ENCODE peak calls at places on chromosomes 11 and 22, in seven cellular contexts. H is foreskin fibroblast; U is HFF-Myc; R is fibroblast of mammary gland; N is GM23338; Z is AG09309; L is CD8-positive, alpha-beta T cell. M is an unnamed sample.

GRCh38 chr11:123251656-123252344 is 56.8 kb upstream of the CLMP start:
- DNase-seq in H (peak), U (no peak), R (peak), N (no peak), Z (no peak), L (no peak), M (peak)

GRCh38 chr11:2794419-2794795 is 91.2 kb downstream of the CDKN1C start:
- DNase-seq in H (no peak), U (no peak), R (no peak), N (no peak), Z (no peak), L (no peak), M (no peak)

GRCh38 chr11:34337016-34337415 is 20.8 kb downstream of the ABTB2 start:
- DNase-seq in H (no peak), U (no peak), R (no peak), N (no peak), Z (no peak), L (no peak), M (no peak)

GRCh38 chr11:31887180-31887579 is 76.1 kb upstream of the PAX6 start:
- DNase-seq in H (no peak), U (no peak), R (peak), N (peak), Z (no peak), L (no peak), M (no peak)

GRCh38 chr11:43579171-43579918 is 101.2 kb upstream of the HSD17B12 start:
- DNase-seq in H (peak), U (no peak), R (peak), N (peak), Z (no peak), L (no peak), M (peak)

GRCh38 chr11:76803811-76804600 is 20.9 kb downstream of the TSKU start:
- DNase-seq in H (peak), U (no peak), R (peak), N (no peak), Z (no peak), L (peak), M (no peak)

GRCh38 chr11:128346808-128347207 is 240.6 kb downstream of the ETS1 start:
- DNase-seq in H (peak), U (no peak), R (peak), N (no peak), Z (no peak), L (no peak), M (no peak)

GRCh38 chr11:65764434-65764833 is 16.3 kb downstream of the AP5B1 start:
- DNase-seq in H (no peak), U (no peak), R (no peak), N (no peak), Z (no peak), L (no peak), M (no peak)

GRCh38 chr11:48096588-48097525 is 116.5 kb downstream of the PTPRJ start:
- DNase-seq in H (no peak), U (no peak), R (no peak), N (peak), Z (no peak), L (no peak), M (no peak)

GRCh38 chr22:37631448-37632173 is 7.9 kb upstream of the SH3BP1 start:
- DNase-seq in H (no peak), U (no peak), R (no peak), N (no peak), Z (no peak), L (peak), M (no peak)

GRCh38 chr11:92224394-92225205 is at the start of gene FAT3:
- DNase-seq in H (peak), U (no peak), R (peak), N (peak), Z (peak), L (no peak), M (peak)

GRCh38 chr11:27330633-27331270 is 32.3 kb downstream of the CCDC34 start:
- DNase-seq in H (no peak), U (no peak), R (no peak), N (no peak), Z (no peak), L (no peak), M (no peak)

GRCh38 chr11:111734383-111735261 is 31.6 kb downstream of the PPP2R1B start:
- DNase-seq in H (peak), U (no peak), R (peak), N (no peak), Z (no peak), L (no peak), M (no peak)
- H3K4me3 ChIP-seq in H (no peak), U (no peak), R (peak), N (no peak), Z (no peak), L (no peak), M (no peak)

GRCh38 chr11:60775420-60775961 is 9.6 kb upstream of the MS4A10 start:
- DNase-seq in H (peak), U (peak), R (peak), N (peak), Z (peak), L (peak), M (peak)
- H3K4me3 ChIP-seq in H (no peak), U (no peak), R (no peak), N (no peak), Z (no peak), L (no peak), M (no peak)

DNA sequence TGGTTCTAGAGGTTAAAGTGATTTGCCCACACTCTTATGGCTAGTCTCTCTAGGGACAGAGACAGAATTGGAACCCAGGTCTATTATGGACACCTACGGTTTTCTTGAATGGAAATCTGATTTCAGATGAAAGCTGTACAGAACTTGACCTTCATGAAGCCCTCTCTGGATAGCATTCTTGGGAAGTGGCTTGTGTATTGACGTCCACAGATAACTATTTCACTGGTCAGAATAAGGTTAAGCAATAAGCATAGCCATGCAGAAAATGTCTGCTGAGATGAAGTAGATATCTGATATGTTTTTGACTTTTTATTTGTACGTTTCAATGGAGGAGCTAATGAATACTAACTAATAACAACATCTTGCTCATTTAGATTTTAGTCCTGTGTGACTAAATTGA is 1.1 kb downstream of the TLCD5 start:
- DNase-seq in H (peak), U (no peak), R (peak), N (no peak), Z (peak), L (no peak), M (peak)
- H3K4me3 ChIP-seq in H (peak), U (peak), R (peak), N (peak), Z (peak), L (no peak), M (peak)

GRCh38 chr11:118634435-118635236 is 27.2 kb downstream of the PHLDB1 start:
- DNase-seq in H (peak), U (no peak), R (peak), N (peak), Z (no peak), L (no peak), M (peak)

GRCh38 chr11:118633979-118634378 is 26.6 kb downstream of the PHLDB1 start:
- DNase-seq in H (peak), U (no peak), R (peak), N (no peak), Z (no peak), L (no peak), M (no peak)

GRCh38 chr11:118636569-118637290 is 29.3 kb downstream of the PHLDB1 start:
- DNase-seq in H (peak), U (no peak), R (peak), N (no peak), Z (no peak), L (no peak), M (no peak)

GRCh38 chr11:118635642-118636041 is 28.2 kb downstream of the PHLDB1 start:
- DNase-seq in H (peak), U (no peak), R (no peak), N (no peak), Z (no peak), L (no peak), M (no peak)

DNA sequence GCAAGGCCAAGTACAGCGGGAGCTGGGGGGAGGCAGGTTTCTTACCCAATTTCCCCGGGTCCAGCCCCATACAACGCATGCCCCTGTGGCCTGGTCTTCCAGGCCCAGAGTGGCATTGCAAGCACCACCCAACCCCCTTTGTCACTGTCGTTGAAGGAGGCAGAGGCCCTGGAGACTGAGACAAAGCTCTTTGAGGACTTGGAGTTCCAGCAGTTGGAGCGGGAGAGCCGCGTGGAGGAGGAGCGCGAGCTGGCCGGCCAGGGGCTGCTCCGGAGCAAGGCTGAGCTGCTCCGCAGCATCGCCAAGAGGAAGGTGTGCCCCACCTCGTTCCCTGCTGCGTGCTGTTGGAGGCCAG is 27.8 kb downstream of the PHLDB1 start:
- DNase-seq in H (no peak), U (no peak), R (no peak), N (no peak), Z (no peak), L (no peak), M (no peak)
- H3K4me3 ChIP-seq in H (no peak), U (no peak), R (no peak), N (peak), Z (no peak), L (no peak), M (no peak)

DNA sequence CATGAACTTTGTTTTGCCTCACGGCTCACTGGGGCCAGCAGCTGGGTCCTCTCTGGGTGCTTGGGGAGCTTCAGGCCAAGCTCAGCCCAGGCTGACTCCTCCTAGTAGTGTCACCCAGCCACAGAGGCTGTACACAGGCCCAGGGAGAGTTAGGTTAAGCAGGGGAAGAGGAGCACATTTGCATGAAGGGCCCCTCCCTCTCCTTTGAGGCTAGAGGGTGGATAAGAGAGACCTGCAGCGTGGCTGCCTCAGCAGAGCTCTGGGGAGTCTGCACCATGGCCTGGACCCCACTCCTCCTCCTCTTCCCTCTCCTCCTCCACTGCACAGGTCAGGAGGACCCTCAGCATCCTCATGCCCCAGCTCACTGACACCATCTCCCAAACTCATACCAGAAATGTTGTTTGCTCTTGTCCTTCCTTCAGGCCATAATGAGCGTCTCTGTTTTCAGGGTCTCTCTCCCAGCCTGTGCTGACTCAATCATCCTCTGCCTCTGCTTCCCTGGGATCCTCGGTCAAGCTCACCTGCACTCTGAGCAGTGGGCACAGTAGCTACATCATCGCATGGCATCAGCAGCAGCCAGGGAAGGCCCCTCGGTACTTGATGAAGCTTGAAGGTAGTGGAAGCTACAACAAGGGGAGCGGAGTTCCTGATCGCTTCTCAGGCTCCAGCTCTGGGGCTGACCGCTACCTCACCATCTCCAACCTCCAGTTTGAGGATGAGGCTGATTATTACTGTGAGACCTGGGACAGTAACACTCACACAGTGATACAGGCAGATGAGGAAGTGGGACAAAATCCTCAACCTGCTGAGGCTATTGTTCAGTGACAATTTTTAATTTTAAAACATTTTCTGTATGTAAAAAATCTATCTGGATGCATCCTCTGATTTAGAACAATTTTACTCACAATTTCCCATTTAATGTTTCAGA is 82.4 kb upstream of the VPREB1 start:
- DNase-seq in H (no peak), U (no peak), R (no peak), N (no peak), Z (no peak), L (no peak), M (no peak)
- H3K4me3 ChIP-seq in H (no peak), U (no peak), R (no peak), N (no peak), Z (no peak), L (no peak), M (no peak)

M was measured in fibroblast of villous mesenchyme.